ENCODE peak calls at places on chromosomes 2 and 18, in nine cellular contexts. M, L, Q, G, A, I, H, D and C are unnamed samples.

GRCh38 chr2:218405365-218406208 is 5.9 kb downstream of the CTDSP1 start:
- DNase-seq in M (no peak), L (peak; percentile 26), Q (peak; percentile 15), G (peak; percentile 48), A (no peak), I (no peak), H (no peak), D (no peak), C (no peak)

GRCh38 chr18:8777846-8778245 is 72.5 kb downstream of the MTCL1 start:
- DNase-seq in M (no peak), L (no peak), Q (no peak), G (no peak), A (no peak), I (no peak), H (no peak), D (no peak), C (no peak)

GRCh38 chr2:61771904-61772845 is 81.7 kb downstream of the FAM161A start:
- DNase-seq in M (no peak), L (no peak), Q (no peak), G (no peak), A (no peak), I (no peak), H (no peak), D (no peak), C (no peak)

GRCh38 chr18:48607049-48607984 is 68.5 kb downstream of the CTIF start:
- DNase-seq in M (no peak), L (no peak), Q (peak; percentile 91), G (peak; percentile 71), A (peak; percentile 66), I (no peak), H (no peak), D (no peak), C (peak; percentile 57)

GRCh38 chr18:28834889-28835288 is 658.0 kb upstream of the CDH2 start:
- DNase-seq in M (no peak), L (no peak), Q (no peak), G (no peak), A (peak; percentile 36), I (no peak), H (no peak), D (no peak), C (peak; percentile 46)

GRCh38 chr2:11807156-11808015 is 61.0 kb downstream of the LPIN1 start:
- DNase-seq in M (no peak), L (no peak), Q (no peak), G (no peak), A (no peak), I (no peak), H (no peak), D (no peak), C (no peak)

GRCh38 chr2:160838691-160839090 is 321.5 kb upstream of the TANK start:
- DNase-seq in M (no peak), L (no peak), Q (no peak), G (no peak), A (no peak), I (no peak), H (no peak), D (no peak), C (no peak)

GRCh38 chr2:69156624-69157023 is 143.6 kb downstream of the ANTXR1 start:
- DNase-seq in M (no peak), L (no peak), Q (no peak), G (no peak), A (no peak), I (no peak), H (no peak), D (no peak), C (no peak)

GRCh38 chr2:59684101-59684770 is 869.2 kb downstream of the BCL11A start:
- DNase-seq in M (no peak), L (no peak), Q (no peak), G (no peak), A (no peak), I (no peak), H (no peak), D (no peak), C (no peak)

GRCh38 chr2:8407332-8407731 is 274.5 kb upstream of the ID2 start:
- DNase-seq in M (no peak), L (no peak), Q (no peak), G (no peak), A (no peak), I (no peak), H (no peak), D (no peak), C (no peak)

GRCh38 chr2:172090947-172091625 is 5.8 kb downstream of the DLX1 start:
- DNase-seq in M (no peak), L (no peak), Q (no peak), G (no peak), A (no peak), I (no peak), H (no peak), D (no peak), C (no peak)

GRCh38 chr2:205361970-205362369 is 320.3 kb upstream of the NRP2 start:
- DNase-seq in M (no peak), L (no peak), Q (no peak), G (no peak), A (no peak), I (no peak), H (no peak), D (no peak), C (no peak)

GRCh38 chr2:62441824-62442223 is 64.2 kb downstream of the TMEM17 start:
- DNase-seq in M (no peak), L (no peak), Q (no peak), G (no peak), A (no peak), I (no peak), H (no peak), D (no peak), C (no peak)

GRCh38 chr18:49843131-49843530 is 29.8 kb upstream of the ACAA2 start:
- DNase-seq in M (peak; percentile 62), L (no peak), Q (no peak), G (no peak), A (no peak), I (no peak), H (no peak), D (no peak), C (no peak)

GRCh38 chr2:38466849-38467767 is 90.0 kb upstream of the ATL2 start:
- DNase-seq in M (no peak), L (no peak), Q (no peak), G (no peak), A (peak; percentile 28), I (no peak), H (no peak), D (no peak), C (no peak)

GRCh38 chr2:214536625-214537024 is 125.8 kb downstream of the VWC2L start:
- DNase-seq in M (no peak), L (no peak), Q (no peak), G (no peak), A (no peak), I (no peak), H (no peak), D (no peak), C (no peak)

GRCh38 chr2:190121971-190122370 is 59.4 kb upstream of the MSTN start:
- DNase-seq in M (no peak), L (peak; percentile 95), Q (peak; percentile 35), G (no peak), A (no peak), I (no peak), H (no peak), D (no peak), C (no peak)

GRCh38 chr2:215280326-215280725 is 31.5 kb upstream of the ATIC start:
- DNase-seq in M (no peak), L (no peak), Q (no peak), G (no peak), A (no peak), I (no peak), H (no peak), D (no peak), C (no peak)

GRCh38 chr2:73503992-73504570 is 118.4 kb downstream of the ALMS1 start:
- DNase-seq in M (no peak), L (no peak), Q (no peak), G (no peak), A (no peak), I (no peak), H (no peak), D (no peak), C (no peak)

GRCh38 chr18:56709463-56709862 is 58.3 kb downstream of the WDR7 start:
- DNase-seq in M (no peak), L (peak; percentile 22), Q (peak; percentile 84), G (no peak), A (peak; percentile 46), I (no peak), H (peak; percentile 8), D (peak; percentile 41), C (peak; percentile 68)

GRCh38 chr2:170462433-170463205 is 252.5 kb upstream of the SP5 start:
- DNase-seq in M (no peak), L (no peak), Q (no peak), G (no peak), A (no peak), I (no peak), H (no peak), D (no peak), C (no peak)

GRCh38 chr2:100214265-100214961 is 72.0 kb upstream of the AFF3 start:
- DNase-seq in M (no peak), L (peak; percentile 2), Q (no peak), G (peak; percentile 64), A (no peak), I (no peak), H (peak; percentile 85), D (no peak), C (no peak)

GRCh38 chr2:2484301-2484700 is 153.2 kb upstream of the MYT1L start:
- DNase-seq in M (no peak), L (no peak), Q (no peak), G (no peak), A (no peak), I (no peak), H (peak; percentile 4), D (no peak), C (no peak)

GRCh38 chr2:19649107-19649506 is 252.7 kb downstream of the TTC32 start:
- DNase-seq in M (no peak), L (no peak), Q (peak; percentile 16), G (no peak), A (peak; percentile 16), I (no peak), H (no peak), D (no peak), C (no peak)

GRCh38 chr2:46806526-46806925 is 109.1 kb downstream of the MCFD2 start:
- DNase-seq in M (no peak), L (no peak), Q (no peak), G (no peak), A (no peak), I (no peak), H (no peak), D (no peak), C (no peak)

GRCh38 chr2:239990966-239991365 is 34.2 kb downstream of the NDUFA10 start:
- DNase-seq in M (no peak), L (no peak), Q (no peak), G (no peak), A (no peak), I (no peak), H (no peak), D (no peak), C (no peak)

GRCh38 chr18:58279504-58280158 is 235.6 kb downstream of the NEDD4L start:
- DNase-seq in M (no peak), L (no peak), Q (no peak), G (no peak), A (no peak), I (no peak), H (no peak), D (no peak), C (no peak)

GRCh38 chr2:61967262-61967661 is 61.8 kb downstream of the COMMD1 start:
- DNase-seq in M (no peak), L (no peak), Q (no peak), G (no peak), A (no peak), I (no peak), H (no peak), D (no peak), C (no peak)